ENCODE peak calls at places on chromosomes 12 and 14, in nine cellular contexts. One of them, this sample, is unnamed.

GRCh38 chr12:92146865-92147264 is 1.2 kb upstream of the BTG1 start:
- DNase-seq in K562: no peak
- DNase-seq in tibial nerve: no peak
- DNase-seq in non-pigmented ciliary epithelial cell: no peak
- DNase-seq in sigmoid colon: no peak
- DNase-seq in left cardiac atrium: no peak
- DNase-seq in NCI-H345: no peak
- DNase-seq in stimulated activated CD8-positive, alpha-beta memory T cell treated with anti-CD3 and anti-CD28 coated beads, Interleukin-4, amount 100 ng/mL, for 1 hour: no peak
- DNase-seq in stimulated activated CD4-positive, alpha-beta T cell treated with anti-CD3 and anti-CD28 coated beads, Interleukin-1b, Interleukin-23, amount 100 ng/mL, for 24 hours: no peak
- DNase-seq in this sample: peak; percentile 8

GRCh38 chr14:105257464-105257863 is 9.1 kb downstream of the BTBD6 start:
- DNase-seq in K562: no peak
- DNase-seq in tibial nerve: no peak
- DNase-seq in non-pigmented ciliary epithelial cell: no peak
- DNase-seq in sigmoid colon: no peak
- DNase-seq in left cardiac atrium: no peak
- DNase-seq in NCI-H345: no peak
- DNase-seq in stimulated activated CD8-positive, alpha-beta memory T cell treated with anti-CD3 and anti-CD28 coated beads, Interleukin-4, amount 100 ng/mL, for 1 hour: no peak
- DNase-seq in stimulated activated CD4-positive, alpha-beta T cell treated with anti-CD3 and anti-CD28 coated beads, Interleukin-1b, Interleukin-23, amount 100 ng/mL, for 24 hours: no peak
- DNase-seq in this sample: no peak

GRCh38 chr14:80850197-80850814 is 91.2 kb downstream of the CEP128 start:
- DNase-seq in K562: peak; percentile 8
- DNase-seq in tibial nerve: no peak
- DNase-seq in non-pigmented ciliary epithelial cell: peak; percentile 18
- DNase-seq in sigmoid colon: no peak
- DNase-seq in left cardiac atrium: no peak
- DNase-seq in NCI-H345: peak; percentile 27
- DNase-seq in stimulated activated CD8-positive, alpha-beta memory T cell treated with anti-CD3 and anti-CD28 coated beads, Interleukin-4, amount 100 ng/mL, for 1 hour: no peak
- DNase-seq in stimulated activated CD4-positive, alpha-beta T cell treated with anti-CD3 and anti-CD28 coated beads, Interleukin-1b, Interleukin-23, amount 100 ng/mL, for 24 hours: no peak
- DNase-seq in this sample: peak; percentile 71

GRCh38 chr12:46751173-46751572 is 74.6 kb downstream of the SLC38A4 start:
- DNase-seq in K562: no peak
- DNase-seq in tibial nerve: no peak
- DNase-seq in non-pigmented ciliary epithelial cell: no peak
- DNase-seq in sigmoid colon: no peak
- DNase-seq in left cardiac atrium: no peak
- DNase-seq in NCI-H345: no peak
- DNase-seq in stimulated activated CD8-positive, alpha-beta memory T cell treated with anti-CD3 and anti-CD28 coated beads, Interleukin-4, amount 100 ng/mL, for 1 hour: no peak
- DNase-seq in stimulated activated CD4-positive, alpha-beta T cell treated with anti-CD3 and anti-CD28 coated beads, Interleukin-1b, Interleukin-23, amount 100 ng/mL, for 24 hours: no peak
- DNase-seq in this sample: no peak

GRCh38 chr14:53963491-53964227 is 7.0 kb upstream of the BMP4 start:
- DNase-seq in K562: no peak
- DNase-seq in tibial nerve: no peak
- DNase-seq in non-pigmented ciliary epithelial cell: no peak
- DNase-seq in sigmoid colon: peak; percentile 71
- DNase-seq in left cardiac atrium: peak; percentile 55
- DNase-seq in NCI-H345: peak; percentile 21
- DNase-seq in stimulated activated CD8-positive, alpha-beta memory T cell treated with anti-CD3 and anti-CD28 coated beads, Interleukin-4, amount 100 ng/mL, for 1 hour: no peak
- DNase-seq in stimulated activated CD4-positive, alpha-beta T cell treated with anti-CD3 and anti-CD28 coated beads, Interleukin-1b, Interleukin-23, amount 100 ng/mL, for 24 hours: no peak
- DNase-seq in this sample: no peak

GRCh38 chr12:104888892-104889291 is 69.2 kb downstream of the SLC41A2 start:
- DNase-seq in K562: no peak
- DNase-seq in tibial nerve: no peak
- DNase-seq in non-pigmented ciliary epithelial cell: no peak
- DNase-seq in sigmoid colon: no peak
- DNase-seq in left cardiac atrium: no peak
- DNase-seq in NCI-H345: no peak
- DNase-seq in stimulated activated CD8-positive, alpha-beta memory T cell treated with anti-CD3 and anti-CD28 coated beads, Interleukin-4, amount 100 ng/mL, for 1 hour: no peak
- DNase-seq in stimulated activated CD4-positive, alpha-beta T cell treated with anti-CD3 and anti-CD28 coated beads, Interleukin-1b, Interleukin-23, amount 100 ng/mL, for 24 hours: no peak
- DNase-seq in this sample: no peak

GRCh38 chr12:99131761-99132199 is 486.7 kb downstream of the APAF1 start:
- DNase-seq in K562: no peak
- DNase-seq in tibial nerve: no peak
- DNase-seq in non-pigmented ciliary epithelial cell: peak; percentile 13
- DNase-seq in sigmoid colon: no peak
- DNase-seq in left cardiac atrium: peak; percentile 51
- DNase-seq in NCI-H345: no peak
- DNase-seq in stimulated activated CD8-positive, alpha-beta memory T cell treated with anti-CD3 and anti-CD28 coated beads, Interleukin-4, amount 100 ng/mL, for 1 hour: no peak
- DNase-seq in stimulated activated CD4-positive, alpha-beta T cell treated with anti-CD3 and anti-CD28 coated beads, Interleukin-1b, Interleukin-23, amount 100 ng/mL, for 24 hours: no peak
- DNase-seq in this sample: no peak

GRCh38 chr14:93160353-93160801 is 24.3 kb downstream of the MOAP1 start:
- DNase-seq in K562: peak; percentile 42
- DNase-seq in tibial nerve: no peak
- DNase-seq in non-pigmented ciliary epithelial cell: no peak
- DNase-seq in sigmoid colon: no peak
- DNase-seq in left cardiac atrium: no peak
- DNase-seq in NCI-H345: peak; percentile 15
- DNase-seq in stimulated activated CD8-positive, alpha-beta memory T cell treated with anti-CD3 and anti-CD28 coated beads, Interleukin-4, amount 100 ng/mL, for 1 hour: no peak
- DNase-seq in stimulated activated CD4-positive, alpha-beta T cell treated with anti-CD3 and anti-CD28 coated beads, Interleukin-1b, Interleukin-23, amount 100 ng/mL, for 24 hours: no peak
- DNase-seq in this sample: peak; percentile 75

GRCh38 chr14:63524537-63525155 is 18.5 kb downstream of the PPP2R5E start:
- DNase-seq in K562: no peak
- DNase-seq in tibial nerve: no peak
- DNase-seq in non-pigmented ciliary epithelial cell: no peak
- DNase-seq in sigmoid colon: no peak
- DNase-seq in left cardiac atrium: no peak
- DNase-seq in NCI-H345: no peak
- DNase-seq in stimulated activated CD8-positive, alpha-beta memory T cell treated with anti-CD3 and anti-CD28 coated beads, Interleukin-4, amount 100 ng/mL, for 1 hour: no peak
- DNase-seq in stimulated activated CD4-positive, alpha-beta T cell treated with anti-CD3 and anti-CD28 coated beads, Interleukin-1b, Interleukin-23, amount 100 ng/mL, for 24 hours: no peak
- DNase-seq in this sample: no peak

GRCh38 chr12:125114365-125115141 is 49.3 kb downstream of the AACS start:
- DNase-seq in K562: no peak
- DNase-seq in tibial nerve: no peak
- DNase-seq in non-pigmented ciliary epithelial cell: no peak
- DNase-seq in sigmoid colon: no peak
- DNase-seq in left cardiac atrium: no peak
- DNase-seq in NCI-H345: no peak
- DNase-seq in stimulated activated CD8-positive, alpha-beta memory T cell treated with anti-CD3 and anti-CD28 coated beads, Interleukin-4, amount 100 ng/mL, for 1 hour: no peak
- DNase-seq in stimulated activated CD4-positive, alpha-beta T cell treated with anti-CD3 and anti-CD28 coated beads, Interleukin-1b, Interleukin-23, amount 100 ng/mL, for 24 hours: no peak
- DNase-seq in this sample: no peak

GRCh38 chr12:13000935-13001724 is 1.1 kb upstream of the HEBP1 start:
- DNase-seq in K562: peak; percentile 45
- DNase-seq in tibial nerve: no peak
- DNase-seq in non-pigmented ciliary epithelial cell: no peak
- DNase-seq in sigmoid colon: peak; percentile 74
- DNase-seq in left cardiac atrium: peak; percentile 72
- DNase-seq in NCI-H345: peak; percentile 61
- DNase-seq in stimulated activated CD8-positive, alpha-beta memory T cell treated with anti-CD3 and anti-CD28 coated beads, Interleukin-4, amount 100 ng/mL, for 1 hour: no peak
- DNase-seq in stimulated activated CD4-positive, alpha-beta T cell treated with anti-CD3 and anti-CD28 coated beads, Interleukin-1b, Interleukin-23, amount 100 ng/mL, for 24 hours: peak; percentile 14
- DNase-seq in this sample: peak; percentile 86

GRCh38 chr12:56029666-56030293 is 8.9 kb downstream of the IKZF4 start:
- DNase-seq in K562: peak; percentile 67
- DNase-seq in tibial nerve: peak; percentile 33
- DNase-seq in non-pigmented ciliary epithelial cell: no peak
- DNase-seq in sigmoid colon: no peak
- DNase-seq in left cardiac atrium: peak; percentile 34
- DNase-seq in NCI-H345: peak; percentile 7
- DNase-seq in stimulated activated CD8-positive, alpha-beta memory T cell treated with anti-CD3 and anti-CD28 coated beads, Interleukin-4, amount 100 ng/mL, for 1 hour: no peak
- DNase-seq in stimulated activated CD4-positive, alpha-beta T cell treated with anti-CD3 and anti-CD28 coated beads, Interleukin-1b, Interleukin-23, amount 100 ng/mL, for 24 hours: no peak
- DNase-seq in this sample: peak; percentile 70

GRCh38 chr12:131095826-131096680 is 142.3 kb downstream of the ADGRD1 start:
- DNase-seq in K562: no peak
- DNase-seq in tibial nerve: no peak
- DNase-seq in non-pigmented ciliary epithelial cell: no peak
- DNase-seq in sigmoid colon: peak; percentile 15
- DNase-seq in left cardiac atrium: peak; percentile 10
- DNase-seq in NCI-H345: no peak
- DNase-seq in stimulated activated CD8-positive, alpha-beta memory T cell treated with anti-CD3 and anti-CD28 coated beads, Interleukin-4, amount 100 ng/mL, for 1 hour: no peak
- DNase-seq in stimulated activated CD4-positive, alpha-beta T cell treated with anti-CD3 and anti-CD28 coated beads, Interleukin-1b, Interleukin-23, amount 100 ng/mL, for 24 hours: no peak
- DNase-seq in this sample: no peak

GRCh38 chr14:73789996-73790581 is 61.5 kb upstream of the PTGR2 start:
- DNase-seq in K562: no peak
- DNase-seq in tibial nerve: peak; percentile 73
- DNase-seq in non-pigmented ciliary epithelial cell: peak; percentile 83
- DNase-seq in sigmoid colon: peak; percentile 95
- DNase-seq in left cardiac atrium: peak; percentile 82
- DNase-seq in NCI-H345: no peak
- DNase-seq in stimulated activated CD8-positive, alpha-beta memory T cell treated with anti-CD3 and anti-CD28 coated beads, Interleukin-4, amount 100 ng/mL, for 1 hour: no peak
- DNase-seq in stimulated activated CD4-positive, alpha-beta T cell treated with anti-CD3 and anti-CD28 coated beads, Interleukin-1b, Interleukin-23, amount 100 ng/mL, for 24 hours: no peak
- DNase-seq in this sample: no peak

GRCh38 chr14:96631621-96632362 is 129.6 kb downstream of the PAPOLA start:
- DNase-seq in K562: peak; percentile 43
- DNase-seq in tibial nerve: no peak
- DNase-seq in non-pigmented ciliary epithelial cell: no peak
- DNase-seq in sigmoid colon: no peak
- DNase-seq in left cardiac atrium: no peak
- DNase-seq in NCI-H345: no peak
- DNase-seq in stimulated activated CD8-positive, alpha-beta memory T cell treated with anti-CD3 and anti-CD28 coated beads, Interleukin-4, amount 100 ng/mL, for 1 hour: no peak
- DNase-seq in stimulated activated CD4-positive, alpha-beta T cell treated with anti-CD3 and anti-CD28 coated beads, Interleukin-1b, Interleukin-23, amount 100 ng/mL, for 24 hours: no peak
- DNase-seq in this sample: peak; percentile 25

GRCh38 chr12:50677858-50678257 is 86.0 kb upstream of the ATF1 start:
- DNase-seq in K562: no peak
- DNase-seq in tibial nerve: peak; percentile 37
- DNase-seq in non-pigmented ciliary epithelial cell: no peak
- DNase-seq in sigmoid colon: no peak
- DNase-seq in left cardiac atrium: no peak
- DNase-seq in NCI-H345: no peak
- DNase-seq in stimulated activated CD8-positive, alpha-beta memory T cell treated with anti-CD3 and anti-CD28 coated beads, Interleukin-4, amount 100 ng/mL, for 1 hour: no peak
- DNase-seq in stimulated activated CD4-positive, alpha-beta T cell treated with anti-CD3 and anti-CD28 coated beads, Interleukin-1b, Interleukin-23, amount 100 ng/mL, for 24 hours: no peak
- DNase-seq in this sample: no peak